ENCODE peak calls at places on chromosomes 3 and 15, in four cellular contexts. One of them, this sample, is unnamed.
A peak's percentile ranks its signal among the peaks of the same experiment; 100 is the strongest.

GRCh38 chr3:114554716-114555115 is 260.9 kb downstream of the TIGIT start:
- DNase-seq in H9: no peak
- DNase-seq in MCF 10A: peak; percentile 29
- DNase-seq in T-helper 1 cell: no peak
- DNase-seq in this sample: no peak

GRCh38 chr3:177499779-177500423 is 302.6 kb upstream of the TBL1XR1 start:
- DNase-seq in H9: no peak
- DNase-seq in MCF 10A: no peak
- DNase-seq in T-helper 1 cell: no peak
- DNase-seq in this sample: no peak

GRCh38 chr3:122013448-122013925 is 8.6 kb downstream of the ILDR1 start:
- DNase-seq in H9: no peak
- DNase-seq in MCF 10A: no peak
- DNase-seq in T-helper 1 cell: no peak
- DNase-seq in this sample: no peak

GRCh38 chr15:100030586-100031249 is 297.5 kb upstream of the LYSMD4 start:
- DNase-seq in H9: no peak
- DNase-seq in MCF 10A: peak; percentile 35
- DNase-seq in T-helper 1 cell: no peak
- DNase-seq in this sample: no peak

GRCh38 chr3:101163554-101163953 is 156.8 kb downstream of the IMPG2 start:
- DNase-seq in H9: no peak
- DNase-seq in MCF 10A: no peak
- DNase-seq in T-helper 1 cell: no peak
- DNase-seq in this sample: no peak

GRCh38 chr3:143820466-143821221 is 27.6 kb downstream of the SLC9A9 start:
- DNase-seq in H9: no peak
- DNase-seq in MCF 10A: no peak
- DNase-seq in T-helper 1 cell: no peak
- DNase-seq in this sample: no peak

GRCh38 chr3:49616061-49616460 is 58.1 kb upstream of the APEH start:
- DNase-seq in H9: no peak
- DNase-seq in MCF 10A: no peak
- DNase-seq in T-helper 1 cell: no peak
- DNase-seq in this sample: no peak

GRCh38 chr3:197791120-197792018 is at the start of gene LRCH3:
- DNase-seq in H9: peak; percentile 93
- DNase-seq in MCF 10A: peak; percentile 66
- DNase-seq in T-helper 1 cell: peak; percentile 65
- DNase-seq in this sample: peak; percentile 74

GRCh38 chr3:159082514-159082913 is 280.7 kb downstream of the MFSD1 start:
- DNase-seq in H9: no peak
- DNase-seq in MCF 10A: no peak
- DNase-seq in T-helper 1 cell: no peak
- DNase-seq in this sample: no peak

GRCh38 chr15:33722005-33722672 is 246.2 kb upstream of the CHRM5 start:
- DNase-seq in H9: no peak
- DNase-seq in MCF 10A: no peak
- DNase-seq in T-helper 1 cell: no peak
- DNase-seq in this sample: no peak

GRCh38 chr15:61834076-61834697 is 226.1 kb downstream of the VPS13C start:
- DNase-seq in H9: peak; percentile 80
- DNase-seq in MCF 10A: peak; percentile 71
- DNase-seq in T-helper 1 cell: peak; percentile 29
- DNase-seq in this sample: peak; percentile 67

GRCh38 chr3:55525436-55525835 is 38.3 kb upstream of the WNT5A start:
- DNase-seq in H9: no peak
- DNase-seq in MCF 10A: no peak
- DNase-seq in T-helper 1 cell: no peak
- DNase-seq in this sample: no peak